ENCODE peak calls at places on chromosome 6, in five cellular contexts. C is neuronal stem cell, P is H1, H is mesendoderm, M is H9. Q is an unnamed sample.

GRCh38 chr6:64081459-64081858 is 445.9 kb downstream of the PHF3 start:
- DNase-seq in M (no peak), C (no peak), H (no peak), P (no peak), Q (peak; percentile 28)

GRCh38 chr6:169101981-169102380 is 151.7 kb downstream of the THBS2 start:
- DNase-seq in M (no peak), C (no peak), H (no peak), P (no peak), Q (no peak)

GRCh38 chr6:136987526-136987925 is 57.2 kb downstream of the IL20RA start:
- DNase-seq in C (no peak), M (no peak), P (no peak), H (no peak), Q (no peak)

GRCh38 chr6:27582928-27583725 is 110.2 kb upstream of the ZNF184 start:
- DNase-seq in H (peak; percentile 82), P (no peak), M (peak; percentile 65), C (no peak), Q (peak; percentile 61)

GRCh38 chr6:106360410-106360988 is at the start of gene CRYBG1:
- DNase-seq in C (peak; percentile 63), H (peak; percentile 91), P (peak; percentile 77), M (peak; percentile 95), Q (peak; percentile 21)

GRCh38 chr6:162750776-162751175 is 23.0 kb downstream of the PACRG start:
- DNase-seq in C (no peak), H (peak; percentile 7), M (no peak), P (no peak), Q (no peak)

GRCh38 chr6:107806675-107807074 is 17.4 kb downstream of the SCML4 start:
- DNase-seq in H (no peak), M (no peak), C (no peak), P (no peak), Q (no peak)

GRCh38 chr6:126359936-126360537 is 20.1 kb downstream of the CENPW start:
- DNase-seq in C (no peak), H (peak; percentile 20), M (no peak), P (no peak), Q (no peak)

GRCh38 chr6:136365781-136366354 is 76.2 kb upstream of the BCLAF1 start:
- DNase-seq in H (no peak), M (no peak), C (no peak), P (no peak), Q (no peak)

GRCh38 chr6:24864345-24864744 is 65.6 kb upstream of the ARMH2 start:
- DNase-seq in P (no peak), H (no peak), C (no peak), M (no peak), Q (peak; percentile 17)

GRCh38 chr6:683742-684440 is 9.0 kb downstream of the EXOC2 start:
- DNase-seq in H (peak; percentile 86), M (peak; percentile 87), P (peak; percentile 95), C (peak; percentile 56), Q (peak; percentile 94)
- H3K4ac ChIP-seq in H (no peak overlapping the region), M (no peak overlapping the region), P (no peak overlapping the region), C (no peak overlapping the region), Q (no peak overlapping the region)

GRCh38 chr6:132101550-132101949 is 150.4 kb upstream of the CCN2 start:
- DNase-seq in H (no peak), C (no peak), M (no peak), P (no peak), Q (no peak)
- H3K4ac ChIP-seq in H (no peak overlapping the region), C (no peak overlapping the region), M (no peak overlapping the region), P (no peak overlapping the region), Q (no peak overlapping the region)

GRCh38 chr6:100880901-100881706 is at the start of gene ASCC3:
- DNase-seq in C (peak; percentile 84), P (peak; percentile 73), M (peak; percentile 92), H (peak; percentile 95), Q (peak; percentile 93)

GRCh38 chr6:100880149-100880900 is 804 bp downstream of the ASCC3 start:
- DNase-seq in H (no peak), C (no peak), M (no peak), P (no peak), Q (peak; percentile 40)

GRCh38 chr6:100879317-100879716 is 1.8 kb downstream of the ASCC3 start:
- DNase-seq in H (peak; percentile 76), M (peak; percentile 55), P (no peak), C (no peak), Q (no peak)

GRCh38 chr6:100883347-100883746 is 2.2 kb upstream of the ASCC3 start:
- DNase-seq in M (no peak), H (peak; percentile 59), P (no peak), C (no peak), Q (no peak)

DNA sequence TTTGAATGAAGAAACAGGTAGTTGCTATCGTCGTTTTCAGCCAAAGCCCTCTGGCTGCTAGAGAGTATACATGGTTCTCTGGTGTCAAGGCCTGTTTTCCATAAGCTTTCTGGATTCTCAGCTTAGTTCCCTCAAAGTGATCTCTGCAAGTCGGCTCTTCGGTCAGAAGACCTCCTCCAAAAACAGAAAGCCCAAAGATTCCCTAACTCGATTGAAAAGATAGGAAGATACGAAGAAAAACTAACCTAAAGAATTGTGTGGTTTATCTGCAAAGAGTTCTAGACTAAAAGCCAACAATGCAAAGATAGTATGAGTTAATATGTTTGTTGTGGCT is 545 bp upstream of the ASCC3 start:
- DNase-seq in C (no peak), M (no peak), H (no peak), P (no peak), Q (peak; percentile 37)
- H3K4ac ChIP-seq in C (no peak overlapping the region), M (no peak overlapping the region), H (no peak overlapping the region), P (no peak overlapping the region), Q (no peak overlapping the region)

GRCh38 chr6:148265058-148265457 is 77.6 kb upstream of the SASH1 start:
- DNase-seq in C (no peak), M (no peak), H (peak; percentile 80), P (no peak), Q (no peak)

GRCh38 chr6:148261470-148261869 is 81.2 kb upstream of the SASH1 start:
- DNase-seq in M (peak; percentile 36), C (no peak), P (no peak), H (no peak), Q (no peak)

GRCh38 chr6:148258868-148259267 is 83.8 kb upstream of the SASH1 start:
- DNase-seq in M (no peak), C (no peak), P (no peak), H (no peak), Q (no peak)

GRCh38 chr6:148263010-148263409 is 79.6 kb upstream of the SASH1 start:
- DNase-seq in M (no peak), C (no peak), H (no peak), P (no peak), Q (no peak)

DNA sequence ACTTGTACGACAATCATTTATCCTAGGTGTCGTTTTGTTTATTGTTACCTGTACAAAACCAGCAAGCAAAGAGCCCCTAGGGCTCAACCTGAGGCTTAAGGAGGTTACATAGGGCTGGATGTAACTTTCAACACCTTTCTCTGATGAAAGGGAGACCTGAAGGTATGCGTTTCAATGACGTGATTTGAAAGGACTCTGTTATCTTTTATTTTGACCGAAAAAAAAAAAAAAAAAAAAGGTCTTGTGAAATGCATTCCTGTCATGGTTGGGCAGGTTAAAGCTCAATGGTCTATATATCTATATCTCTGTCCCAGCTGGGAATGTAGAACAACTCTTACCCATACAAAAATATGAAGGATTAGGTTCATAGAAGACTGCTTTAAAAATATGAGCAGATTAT is 78.7 kb upstream of the SASH1 start:
- DNase-seq in H (no peak), P (no peak), M (no peak), C (no peak), Q (no peak)
- H3K4ac ChIP-seq in H (no peak overlapping the region), P (no peak overlapping the region), M (no peak overlapping the region), C (no peak overlapping the region), Q (no peak overlapping the region)

Q was measured in mesenchymal stem cell.